ENCODE peak calls at places on chromosomes 12 and 14, in nine cellular contexts. W is ovary, I is upper lobe of right lung, D is GM12865, N is IMR-90, X is RWPE1, L is ascending aorta, H is brain microvascular endothelial cell, G is GM10248. B is an unnamed sample.

GRCh38 chr12:103441437-103442186 is 54.2 kb downstream of the C12orf42 start:
- DNase-seq in G (peak), L (no peak), D (peak), N (no peak), H (no peak), X (no peak), I (no peak), W (no peak), B (no peak)

GRCh38 chr14:21408152-21408551 is 24.3 kb upstream of the SUPT16H start:
- DNase-seq in W (no peak), G (no peak), I (no peak), L (no peak), H (peak), N (peak), D (no peak), X (peak), B (no peak)

GRCh38 chr14:31716208-31716607 is 155.0 kb downstream of the NUBPL start:
- DNase-seq in X (no peak), L (no peak), H (no peak), W (no peak), G (no peak), D (no peak), I (no peak), N (peak), B (no peak)

GRCh38 chr12:101607894-101608293 is 13.1 kb downstream of the MYBPC1 start:
- DNase-seq in N (no peak), G (no peak), X (no peak), L (no peak), H (no peak), W (no peak), D (no peak), I (no peak), B (peak)

GRCh38 chr12:16225692-16226091 is 51.8 kb downstream of the SLC15A5 start:
- DNase-seq in X (no peak), W (no peak), D (no peak), I (no peak), N (no peak), G (no peak), H (no peak), L (no peak), B (no peak)

GRCh38 chr12:45348311-45348710 is 132.4 kb downstream of the ANO6 start:
- DNase-seq in H (no peak), D (no peak), N (no peak), G (no peak), X (no peak), L (no peak), W (no peak), I (no peak), B (no peak)

GRCh38 chr14:47619397-47619796 is 56.0 kb downstream of the MDGA2 start:
- DNase-seq in W (no peak), D (no peak), I (no peak), G (no peak), N (no peak), X (no peak), L (no peak), H (peak), B (no peak)

GRCh38 chr14:92105845-92106094 is 612 bp downstream of the ATXN3 start:
- DNase-seq in X (peak), G (peak), H (peak), I (peak), D (peak), L (peak), N (no peak), W (peak), B (peak)

GRCh38 chr12:104957388-104958008 is 592 bp downstream of the SLC41A2 start:
- DNase-seq in D (peak), N (no peak), I (no peak), W (no peak), X (no peak), L (peak), H (no peak), G (no peak), B (no peak)

GRCh38 chr14:20620798-20621478 is 20.6 kb downstream of the OR6S1 start:
- DNase-seq in D (no peak), I (no peak), G (no peak), H (no peak), X (no peak), L (no peak), N (no peak), W (no peak), B (no peak)

GRCh38 chr14:72574687-72575086 is 319.2 kb downstream of the DPF3 start:
- DNase-seq in L (no peak), H (no peak), W (no peak), X (no peak), G (no peak), N (no peak), I (no peak), D (no peak), B (no peak)

GRCh38 chr14:99524804-99525698 is 43.8 kb downstream of the CCNK start:
- DNase-seq in N (peak), H (peak), L (no peak), W (no peak), D (no peak), I (no peak), G (no peak), X (peak), B (peak)

GRCh38 chr12:50013361-50014147 is 11.7 kb downstream of the RACGAP1 start:
- DNase-seq in L (no peak), G (no peak), H (no peak), I (no peak), D (no peak), X (no peak), N (no peak), W (no peak), B (no peak)

GRCh38 chr12:132300789-132301722 is 28.3 kb downstream of the GALNT9 start:
- DNase-seq in D (no peak), X (no peak), I (no peak), W (no peak), N (no peak), H (no peak), G (no peak), L (no peak), B (no peak)

GRCh38 chr12:65656156-65656885 is 168.0 kb upstream of the HMGA2 start:
- DNase-seq in G (no peak), N (no peak), W (no peak), H (no peak), X (no peak), D (no peak), L (no peak), I (no peak), B (no peak)

GRCh38 chr14:49582211-49582977 is 3.8 kb downstream of the RPS29 start:
- DNase-seq in H (no peak), X (no peak), W (no peak), L (no peak), I (no peak), D (no peak), N (no peak), G (no peak), B (no peak)

GRCh38 chr14:69424139-69424923 is 25.8 kb downstream of the SLC39A9 start:
- DNase-seq in H (peak), N (peak), W (no peak), X (no peak), L (no peak), G (no peak), I (no peak), D (no peak), B (no peak)

GRCh38 chr14:50249118-50249775 is 17.9 kb upstream of the SOS2 start:
- DNase-seq in X (no peak), H (no peak), G (no peak), N (peak), I (no peak), D (no peak), L (no peak), W (no peak), B (no peak)

GRCh38 chr12:97763113-97763512 is 300.5 kb downstream of the RMST start:
- DNase-seq in G (no peak), H (no peak), I (no peak), X (no peak), L (no peak), W (no peak), D (no peak), N (no peak), B (no peak)

GRCh38 chr12:75438052-75438754 is 42.4 kb upstream of the GLIPR1 start:
- DNase-seq in I (no peak), H (no peak), N (no peak), G (no peak), X (peak), W (no peak), L (no peak), D (peak), B (no peak)

GRCh38 chr14:91403069-91403600 is 14.5 kb downstream of the CCDC88C start:
- DNase-seq in N (no peak), D (no peak), H (no peak), G (no peak), L (no peak), W (no peak), I (no peak), X (no peak), B (no peak)

GRCh38 chr12:77954156-77954555 is 123.5 kb downstream of the NAV3 start:
- DNase-seq in N (peak), D (no peak), I (no peak), L (no peak), X (no peak), G (no peak), W (no peak), H (no peak), B (no peak)

GRCh38 chr12:18849080-18849479 is 111.2 kb downstream of the CAPZA3 start:
- DNase-seq in W (no peak), G (no peak), H (peak), X (no peak), I (no peak), L (no peak), N (peak), D (no peak), B (peak)

GRCh38 chr12:124565071-124565491 is 2.3 kb downstream of the NCOR2 start:
- DNase-seq in I (no peak), D (peak), W (peak), N (no peak), X (no peak), L (no peak), H (no peak), G (no peak), B (no peak)

GRCh38 chr12:24730461-24730896 is 218.4 kb downstream of the BCAT1 start:
- DNase-seq in L (no peak), N (no peak), G (no peak), I (no peak), H (no peak), W (no peak), X (no peak), D (peak), B (no peak)

GRCh38 chr14:77498120-77498979 is at the start of gene ISM2:
- DNase-seq in N (peak), D (peak), I (peak), H (peak), G (peak), W (peak), L (peak), X (peak), B (peak)

GRCh38 chr14:24232645-24233537 is at the start of gene GMPR2:
- DNase-seq in L (no peak), D (peak), X (peak), I (no peak), H (no peak), W (no peak), G (peak), N (no peak), B (no peak)

GRCh38 chr14:63673882-63674497 is 32.3 kb upstream of the WDR89 start:
- DNase-seq in X (no peak), H (no peak), L (no peak), N (no peak), D (no peak), I (no peak), W (no peak), G (no peak), B (no peak)

GRCh38 chr14:63676615-63677014 is 34.9 kb upstream of the WDR89 start:
- DNase-seq in I (no peak), H (no peak), L (no peak), G (no peak), W (no peak), D (no peak), X (no peak), N (no peak), B (no peak)

GRCh38 chr14:63678538-63678937 is 36.9 kb upstream of the WDR89 start:
- DNase-seq in X (no peak), D (no peak), G (no peak), N (no peak), W (no peak), L (no peak), H (no peak), I (no peak), B (no peak)

GRCh38 chr14:63673255-63673654 is 31.6 kb upstream of the WDR89 start:
- DNase-seq in W (no peak), H (no peak), L (no peak), X (no peak), N (no peak), G (no peak), I (no peak), D (no peak), B (no peak)

GRCh38 chr14:63677891-63678379 is 36.3 kb upstream of the WDR89 start:
- DNase-seq in L (no peak), N (peak), H (peak), X (peak), W (no peak), D (no peak), I (no peak), G (no peak), B (no peak)
- TF ChIP-seq CTCF in L (no peak), N (no peak), H (no peak), X (no peak), W (no peak), D (no peak), I (no peak), G (no peak), B (no peak)

DNA sequence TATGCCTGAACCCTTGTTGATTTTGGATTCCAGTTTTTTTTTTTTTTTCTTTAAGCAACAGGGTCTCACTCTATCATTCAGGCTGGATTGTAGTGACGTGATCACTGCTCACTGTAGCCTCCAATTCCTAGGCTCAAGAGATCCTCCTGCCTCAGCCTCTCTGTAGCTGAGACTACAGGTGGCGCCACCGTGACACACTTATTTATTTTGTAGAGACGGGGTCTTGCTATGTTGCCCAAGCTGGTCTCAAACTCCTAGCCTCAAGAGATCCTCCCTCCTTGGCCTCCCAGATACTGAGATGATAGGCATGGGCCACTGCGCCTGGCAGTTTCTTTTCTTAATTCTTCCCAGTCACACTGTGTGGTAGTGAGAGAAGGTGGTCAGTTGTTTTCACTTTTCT is 25.2 kb downstream of the ACADS start:
- DNase-seq in H (no peak), X (no peak), I (no peak), D (no peak), G (no peak), W (no peak), L (no peak), N (no peak), B (no peak)
- TF ChIP-seq CTCF in H (peak), X (no peak), I (no peak), D (no peak), G (no peak), W (no peak), L (no peak), N (no peak), B (no peak)

DNA sequence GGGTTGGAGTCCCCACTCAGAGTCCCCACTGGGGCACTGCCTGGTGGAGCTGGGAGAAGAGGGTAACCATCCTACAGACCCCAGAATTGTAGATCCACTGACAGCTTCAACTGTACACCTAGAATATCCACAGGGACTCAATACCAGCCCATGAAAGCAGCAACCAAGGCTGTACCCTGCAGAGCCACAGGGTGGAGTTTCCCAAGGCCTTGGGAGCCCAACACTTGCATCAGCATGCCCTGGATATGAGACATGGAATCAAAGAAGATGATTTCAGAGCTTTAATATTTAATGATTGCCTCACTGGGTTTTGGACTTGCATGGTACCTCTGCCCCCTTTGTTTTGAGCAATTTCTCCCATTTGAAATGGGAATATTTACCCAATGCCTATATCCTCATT is 80.4 kb downstream of the RASSF9 start:
- DNase-seq in W (no peak), D (no peak), G (no peak), H (peak), L (no peak), X (no peak), I (no peak), N (peak), B (no peak)
- TF ChIP-seq CTCF in W (no peak), D (no peak), G (no peak), H (peak), L (no peak), X (no peak), I (no peak), N (no peak), B (no peak)

GRCh38 chr12:38954119-38954746 is 48.8 kb upstream of the CPNE8 start:
- DNase-seq in I (no peak), H (no peak), W (no peak), N (no peak), X (no peak), L (no peak), G (no peak), D (no peak), B (no peak)
- TF ChIP-seq CTCF in I (no peak), H (no peak), W (no peak), N (no peak), X (no peak), L (no peak), G (no peak), D (no peak), B (no peak)

DNA sequence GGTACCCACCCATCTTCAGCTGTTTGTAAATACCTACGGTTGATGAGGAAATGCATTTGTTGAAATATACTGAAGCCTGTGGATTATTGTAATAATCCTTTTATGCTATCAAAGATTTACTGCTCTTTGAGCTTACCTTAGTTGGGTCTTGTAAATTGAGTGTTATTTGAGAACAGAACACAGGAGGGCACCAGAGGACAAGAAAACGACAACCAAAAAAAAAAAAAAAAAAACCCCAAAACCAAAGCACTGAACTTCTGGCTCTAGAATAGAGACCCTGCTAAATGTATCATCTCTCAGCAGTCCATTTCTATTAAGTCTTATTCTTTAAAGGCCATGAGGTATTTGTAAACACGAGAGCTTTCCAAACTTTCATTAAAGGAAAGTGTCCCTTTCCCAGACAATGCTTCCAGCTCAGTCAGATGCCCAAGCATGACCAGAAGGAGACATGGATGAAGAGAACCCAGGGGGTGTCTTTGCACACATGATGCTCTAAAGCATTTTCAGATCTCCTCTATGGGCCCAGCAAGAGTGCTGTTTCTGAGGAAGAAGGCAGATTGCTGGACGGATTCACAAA is 763.9 kb downstream of the NRXN3 start:
- DNase-seq in H (no peak), D (peak), W (no peak), X (peak), L (no peak), N (peak), G (peak), I (no peak), B (peak)
- TF ChIP-seq CTCF in H (peak), D (peak), W (no peak), X (peak), L (peak), N (peak), G (peak), I (peak), B (no peak)

GRCh38 chr14:80152166-80152565 is 59.1 kb downstream of the DIO2 start:
- DNase-seq in N (no peak), H (no peak), D (no peak), X (no peak), I (no peak), G (no peak), W (no peak), L (no peak), B (no peak)
- TF ChIP-seq CTCF in N (no peak), H (no peak), D (no peak), X (no peak), I (no peak), G (no peak), W (no peak), L (no peak), B (no peak)

GRCh38 chr14:58752280-58752679 is 114.5 kb downstream of the DACT1 start:
- DNase-seq in W (no peak), D (no peak), G (no peak), I (no peak), N (no peak), X (no peak), L (no peak), H (no peak), B (no peak)

GRCh38 chr14:58752782-58753181 is 115.0 kb downstream of the DACT1 start:
- DNase-seq in L (peak), H (no peak), W (peak), N (no peak), I (peak), D (no peak), G (no peak), X (peak), B (peak)

GRCh38 chr14:58751788-58752187 is 114.0 kb downstream of the DACT1 start:
- DNase-seq in L (no peak), X (no peak), D (no peak), I (no peak), G (no peak), H (no peak), W (no peak), N (no peak), B (no peak)

GRCh38 chr14:58750321-58751269 is 112.8 kb downstream of the DACT1 start:
- DNase-seq in D (no peak), X (no peak), N (no peak), H (no peak), G (no peak), L (no peak), W (no peak), I (no peak), B (no peak)

GRCh38 chr14:58755026-58755929 is 117.5 kb downstream of the DACT1 start:
- DNase-seq in D (no peak), W (no peak), G (no peak), H (no peak), I (no peak), L (no peak), X (no peak), N (no peak), B (no peak)
- TF ChIP-seq CTCF in D (no peak), W (no peak), G (no peak), H (no peak), I (no peak), L (no peak), X (no peak), N (no peak), B (no peak)

GRCh38 chr12:80632835-80633234 is 74.6 kb upstream of the MYF6 start:
- DNase-seq in D (peak), N (no peak), L (no peak), X (no peak), I (no peak), H (no peak), G (no peak), W (no peak), B (peak)
- TF ChIP-seq CTCF in D (peak), N (no peak), L (no peak), X (no peak), I (peak), H (peak), G (peak), W (no peak), B (no peak)

B was measured in Calu3.